ENCODE peak calls at places on chromosome X, in four cellular contexts. C is HCT116, F is HepG2, P is K562. H is an unnamed sample.

GRCh38 chrX:341541-342101 is 23.0 kb upstream of the GTPBP6 start:
- DNase-seq in C (no peak), P (no peak), F (no peak), H (no peak)

GRCh38 chrX:143306991-143307965 is 210.0 kb downstream of the SPANXN3 start:
- DNase-seq in F (no peak), P (no peak), C (no peak), H (no peak)

GRCh38 chrX:116267511-116268040 is 97.0 kb downstream of the AGTR2 start:
- DNase-seq in F (no peak), P (no peak), C (no peak), H (no peak)

GRCh38 chrX:119541188-119541587 is 24.0 kb downstream of the STEEP1 start:
- DNase-seq in P (no peak), C (no peak), F (no peak), H (no peak)

GRCh38 chrX:119654112-119654531 is 38.8 kb downstream of the SEPTIN6 start:
- DNase-seq in P (no peak), F (no peak), C (no peak), H (peak)

GRCh38 chrX:110055616-110056015 is 52.7 kb downstream of the TMEM164 start:
- DNase-seq in C (no peak), F (no peak), P (no peak), H (no peak)

GRCh38 chrX:118347131-118347530 is 1.2 kb downstream of the WDR44 start:
- DNase-seq in F (peak), P (peak), C (no peak), H (peak)

GRCh38 chrX:55593296-55593695 is 29.9 kb upstream of the FOXR2 start:
- DNase-seq in F (no peak), P (no peak), C (no peak), H (peak)

GRCh38 chrX:74514384-74514783 is 93.1 kb downstream of the SLC16A2 start:
- DNase-seq in P (no peak), F (peak), C (no peak), H (no peak)

GRCh38 chrX:20224814-20225487 is 41.8 kb downstream of the RPS6KA3 start:
- DNase-seq in F (no peak), P (no peak), C (no peak), H (no peak)

GRCh38 chrX:45479196-45479834 is 278.6 kb upstream of the DIPK2B start:
- DNase-seq in C (peak), F (no peak), P (no peak), H (no peak)

GRCh38 chrX:100863326-100863854 is 10.8 kb downstream of the NOX1 start:
- DNase-seq in F (no peak), C (no peak), P (no peak), H (no peak)

GRCh38 chrX:87517571-87518141 is at the start of gene KLHL4:
- DNase-seq in C (no peak), P (peak), F (no peak), H (no peak)

GRCh38 chrX:101999644-102000539 is 68.1 kb upstream of the ZMAT1 start:
- DNase-seq in P (no peak), F (no peak), C (no peak), H (no peak)

GRCh38 chrX:11064851-11065600 is 46.1 kb upstream of the HCCS start:
- DNase-seq in F (no peak), P (no peak), C (no peak), H (no peak)

GRCh38 chrX:140391313-140391712 is 113.6 kb downstream of the SOX3 start:
- DNase-seq in P (no peak), C (no peak), F (no peak), H (no peak)

GRCh38 chrX:76862509-76862908 is 435.0 kb downstream of the MAGEE1 start:
- DNase-seq in P (no peak), C (no peak), F (no peak), H (no peak)

GRCh38 chrX:152245231-152245630 is 106.9 kb upstream of the MAGEA10 start:
- DNase-seq in F (no peak), P (no peak), C (no peak), H (no peak)

GRCh38 chrX:115491766-115492165 is 69.2 kb upstream of the PLS3 start:
- DNase-seq in P (no peak), C (no peak), F (no peak), H (no peak)

GRCh38 chrX:69226459-69227158 is 61.4 kb upstream of the PJA1 start:
- DNase-seq in P (no peak), F (no peak), C (no peak), H (no peak)

GRCh38 chrX:149314031-149314430 is 191.1 kb downstream of the IDS start:
- DNase-seq in P (no peak), F (no peak), C (no peak), H (no peak)

GRCh38 chrX:56761167-56761566 is 32.1 kb downstream of the NBDY start:
- DNase-seq in F (no peak), C (no peak), P (no peak), H (no peak)

GRCh38 chrX:141879616-141880015 is 24.1 kb upstream of the MAGEC1 start:
- DNase-seq in P (no peak), C (no peak), F (no peak), H (no peak)

GRCh38 chrX:15269120-15269519 is 763 bp downstream of the ASB9 start:
- DNase-seq in P (no peak), F (peak), C (no peak), H (no peak)

GRCh38 chrX:84161641-84162040 is 26.4 kb downstream of the RPS6KA6 start:
- DNase-seq in C (no peak), P (no peak), F (no peak), H (no peak)

GRCh38 chrX:72620550-72621145 is 48.0 kb upstream of the HDAC8 start:
- DNase-seq in F (peak), C (peak), P (peak), H (no peak)

DNA sequence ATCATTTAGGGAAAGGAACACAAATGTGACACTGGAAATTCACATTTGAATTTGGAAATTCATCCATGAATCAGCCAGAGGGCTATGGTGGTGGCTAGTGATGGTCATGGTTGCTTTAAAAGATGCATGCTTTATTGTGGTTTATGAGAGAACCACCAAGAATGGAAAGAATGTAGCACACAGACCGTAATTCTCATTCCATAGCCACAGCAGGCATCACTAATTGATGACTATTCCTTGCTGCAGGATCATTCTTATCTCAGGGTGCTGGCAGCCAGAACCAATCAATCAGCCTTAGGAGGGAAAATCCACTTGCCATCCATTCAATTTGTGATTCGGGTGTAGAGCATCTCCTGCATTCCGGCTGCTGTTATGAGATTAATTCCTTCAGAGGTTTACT is 115.6 kb downstream of the DHRSX start:
- DNase-seq in F (no peak), C (peak), P (no peak), H (no peak)
- TF ChIP-seq ELF1 in F (no peak), C (no peak), P (no peak), H (no peak)

GRCh38 chrX:138921031-138921430 is 209.5 kb upstream of the FGF13 start:
- DNase-seq in F (no peak), P (no peak), C (no peak), H (no peak)

GRCh38 chrX:138928737-138929459 is 217.4 kb upstream of the FGF13 start:
- DNase-seq in P (peak), C (no peak), F (no peak), H (no peak)

GRCh38 chrX:138930546-138930945 is 219.0 kb upstream of the FGF13 start:
- DNase-seq in P (peak), F (no peak), C (no peak), H (no peak)

GRCh38 chrX:138929905-138930304 is 218.4 kb upstream of the FGF13 start:
- DNase-seq in F (no peak), C (no peak), P (peak), H (no peak)

DNA sequence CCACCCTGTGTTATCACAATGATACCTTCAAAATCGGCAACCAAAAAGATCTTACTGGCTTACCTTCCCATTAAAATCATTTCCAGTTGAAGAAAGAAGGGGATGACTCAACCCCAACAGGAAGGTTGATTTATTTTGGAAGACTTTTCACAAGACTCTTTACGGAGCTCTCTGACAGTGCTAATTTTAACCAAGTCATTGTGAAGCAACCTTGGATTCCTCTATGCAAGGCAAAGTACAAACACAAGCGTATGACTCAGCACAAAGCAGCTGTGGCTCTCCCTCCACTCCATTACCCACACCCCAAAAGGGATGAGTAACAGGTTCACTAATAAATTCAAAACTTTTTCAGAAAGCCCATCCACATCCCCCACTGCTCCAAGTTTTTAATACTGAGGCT is 213.8 kb upstream of the FGF13 start:
- DNase-seq in C (no peak), F (no peak), P (peak), H (no peak)
- TF ChIP-seq ELF1 in C (no peak), F (no peak), P (no peak), H (no peak)

GRCh38 chrX:40094041-40094899 is 3.5 kb downstream of the BCOR start:
- DNase-seq in C (no peak), F (no peak), P (no peak), H (peak)
- TF ChIP-seq ELF1 in C (no peak), F (no peak), P (no peak), H (no peak)

GRCh38 chrX:70455366-70456202 is 10.9 kb downstream of the DLG3 start:
- DNase-seq in P (no peak), F (no peak), C (no peak), H (peak)
- TF ChIP-seq ELF1 in P (no peak), F (no peak), C (no peak), H (no peak)

H was measured in SK-N-SH.